ENCODE peak calls at places on chromosome 9, in eight cellular contexts. B, L, K, Y, R, D, C and S are unnamed samples.

GRCh38 chr9:125302241-125302640 is 40.6 kb downstream of the GAPVD1 start:
- DNase-seq in B (no peak), L (no peak), K (no peak), Y (no peak), R (no peak), D (no peak), C (no peak), S (no peak)

GRCh38 chr9:2655411-2655901 is 33.9 kb downstream of the VLDLR start:
- DNase-seq in B (no peak), L (no peak), K (peak; percentile 93), Y (no peak), R (no peak), D (no peak), C (peak; percentile 45), S (peak; percentile 23)

GRCh38 chr9:801399-802071 is 40.0 kb upstream of the DMRT1 start:
- DNase-seq in B (no peak), L (no peak), K (peak; percentile 6), Y (no peak), R (no peak), D (no peak), C (peak; percentile 38), S (no peak)

GRCh38 chr9:129175825-129176633 is 2.0 kb downstream of the IER5L start:
- DNase-seq in B (peak; percentile 94), L (peak; percentile 83), K (peak; percentile 95), Y (peak; percentile 85), R (peak; percentile 92), D (peak; percentile 86), C (peak; percentile 97), S (peak; percentile 77)

GRCh38 chr9:77290373-77290772 is 113.0 kb downstream of the VPS13A start:
- DNase-seq in B (no peak), L (no peak), K (no peak), Y (no peak), R (no peak), D (no peak), C (no peak), S (no peak)

GRCh38 chr9:35516481-35516880 is 26.6 kb downstream of the RUSC2 start:
- DNase-seq in B (no peak), L (no peak), K (peak; percentile 88), Y (no peak), R (no peak), D (no peak), C (peak; percentile 82), S (no peak)

GRCh38 chr9:136673970-136674785 is 11.5 kb downstream of the EGFL7 start:
- DNase-seq in B (no peak), L (no peak), K (no peak), Y (no peak), R (no peak), D (no peak), C (no peak), S (no peak)

GRCh38 chr9:83471223-83471622 is 67.0 kb downstream of the FRMD3 start:
- DNase-seq in B (no peak), L (no peak), K (peak; percentile 30), Y (peak; percentile 8), R (no peak), D (no peak), C (no peak), S (no peak)

GRCh38 chr9:136011376-136011702 is 50.2 kb upstream of the UBAC1 start:
- DNase-seq in B (no peak), L (no peak), K (no peak), Y (no peak), R (no peak), D (no peak), C (no peak), S (no peak)

GRCh38 chr9:21153688-21154608 is 12.3 kb upstream of the IFNW1 start:
- DNase-seq in B (peak; percentile 67), L (no peak), K (peak; percentile 57), Y (peak; percentile 22), R (no peak), D (no peak), C (peak; percentile 45), S (peak; percentile 40)

GRCh38 chr9:13728917-13729811 is 449.7 kb upstream of the MPDZ start:
- DNase-seq in B (no peak), L (no peak), K (peak; percentile 39), Y (no peak), R (no peak), D (no peak), C (peak; percentile 20), S (no peak)

GRCh38 chr9:131912069-131912468 is 167.6 kb downstream of the MED27 start:
- DNase-seq in B (no peak), L (no peak), K (no peak), Y (no peak), R (no peak), D (no peak), C (no peak), S (no peak)

GRCh38 chr9:33234511-33235467 is 5.2 kb upstream of the SPINK4 start:
- DNase-seq in B (no peak), L (no peak), K (peak; percentile 62), Y (no peak), R (no peak), D (no peak), C (no peak), S (no peak)

GRCh38 chr9:76302947-76303550 is 91.2 kb downstream of the RFK start:
- DNase-seq in B (no peak), L (no peak), K (peak; percentile 69), Y (no peak), R (no peak), D (no peak), C (peak; percentile 53), S (peak; percentile 52)

GRCh38 chr9:134980516-134980915 is 62.8 kb upstream of the FCN1 start:
- DNase-seq in B (no peak), L (no peak), K (no peak), Y (no peak), R (no peak), D (no peak), C (no peak), S (no peak)

GRCh38 chr9:97386733-97387503 is 25.0 kb upstream of the TDRD7 start:
- DNase-seq in B (peak; percentile 97), L (peak; percentile 64), K (peak; percentile 81), Y (peak; percentile 73), R (no peak), D (peak; percentile 92), C (peak; percentile 85), S (peak; percentile 84)

GRCh38 chr9:37002413-37003217 is 31.5 kb downstream of the PAX5 start:
- DNase-seq in B (peak; percentile 63), L (peak; percentile 55), K (no peak), Y (no peak), R (no peak), D (no peak), C (no peak), S (no peak)

DNA sequence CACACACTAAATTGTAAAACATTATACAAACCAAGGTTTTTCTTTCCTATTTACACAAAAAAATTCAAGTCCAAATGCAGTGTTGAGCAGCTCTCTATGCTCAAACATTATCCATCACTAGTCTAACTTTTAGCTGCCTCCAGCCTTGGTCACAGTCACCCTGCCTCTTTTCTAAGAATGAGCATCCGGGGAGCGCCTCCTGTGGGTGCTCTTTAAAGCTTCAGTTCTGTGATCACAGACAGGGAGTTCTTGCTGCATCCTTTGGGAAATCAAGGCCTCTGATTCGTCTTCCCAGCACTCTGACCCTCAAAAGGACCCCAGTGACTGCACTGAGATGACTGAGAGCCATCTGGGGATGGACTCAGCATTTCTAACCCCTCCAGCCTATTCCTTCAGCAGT is 289.6 kb downstream of the SEC61B start:
- DNase-seq in B (peak; percentile 68), L (no peak), K (no peak), Y (no peak), R (no peak), D (peak; percentile 25), C (no peak), S (no peak)
- TF ChIP-seq CTCF in B (peak; percentile 73), L (peak; percentile 17), K (peak; percentile 9), Y (no peak), R (no peak), D (no peak), C (no peak), S (no peak)

GRCh38 chr9:8855046-8855445 is 1055.5 kb upstream of the DMAC1 start:
- DNase-seq in B (no peak), L (no peak), K (peak; percentile 70), Y (no peak), R (no peak), D (no peak), C (no peak), S (no peak)
- TF ChIP-seq CTCF in B (peak; percentile 76), L (no peak), K (peak; percentile 47), Y (no peak), R (no peak), D (no peak), C (peak; percentile 22), S (no peak)

GRCh38 chr9:69937358-69937757 is 106.3 kb upstream of the MAMDC2 start:
- DNase-seq in B (no peak), L (no peak), K (peak; percentile 52), Y (no peak), R (no peak), D (no peak), C (no peak), S (no peak)

GRCh38 chr9:69933445-69933844 is 110.2 kb upstream of the MAMDC2 start:
- DNase-seq in B (no peak), L (no peak), K (no peak), Y (no peak), R (no peak), D (no peak), C (no peak), S (no peak)

GRCh38 chr9:69931340-69931739 is 110.7 kb downstream of the CFAP95 start:
- DNase-seq in B (peak; percentile 63), L (no peak), K (peak; percentile 37), Y (no peak), R (no peak), D (no peak), C (no peak), S (no peak)

GRCh38 chr9:69936427-69936826 is 107.2 kb upstream of the MAMDC2 start:
- DNase-seq in B (no peak), L (no peak), K (peak; percentile 73), Y (no peak), R (no peak), D (no peak), C (peak; percentile 28), S (no peak)

GRCh38 chr9:69932901-69933300 is 110.7 kb upstream of the MAMDC2 start:
- DNase-seq in B (peak; percentile 79), L (no peak), K (peak; percentile 36), Y (no peak), R (no peak), D (peak; percentile 31), C (no peak), S (no peak)
- TF ChIP-seq CTCF in B (peak; percentile 56), L (peak; percentile 17), K (no peak), Y (no peak), R (no peak), D (peak; percentile 16), C (no peak), S (no peak)

DNA sequence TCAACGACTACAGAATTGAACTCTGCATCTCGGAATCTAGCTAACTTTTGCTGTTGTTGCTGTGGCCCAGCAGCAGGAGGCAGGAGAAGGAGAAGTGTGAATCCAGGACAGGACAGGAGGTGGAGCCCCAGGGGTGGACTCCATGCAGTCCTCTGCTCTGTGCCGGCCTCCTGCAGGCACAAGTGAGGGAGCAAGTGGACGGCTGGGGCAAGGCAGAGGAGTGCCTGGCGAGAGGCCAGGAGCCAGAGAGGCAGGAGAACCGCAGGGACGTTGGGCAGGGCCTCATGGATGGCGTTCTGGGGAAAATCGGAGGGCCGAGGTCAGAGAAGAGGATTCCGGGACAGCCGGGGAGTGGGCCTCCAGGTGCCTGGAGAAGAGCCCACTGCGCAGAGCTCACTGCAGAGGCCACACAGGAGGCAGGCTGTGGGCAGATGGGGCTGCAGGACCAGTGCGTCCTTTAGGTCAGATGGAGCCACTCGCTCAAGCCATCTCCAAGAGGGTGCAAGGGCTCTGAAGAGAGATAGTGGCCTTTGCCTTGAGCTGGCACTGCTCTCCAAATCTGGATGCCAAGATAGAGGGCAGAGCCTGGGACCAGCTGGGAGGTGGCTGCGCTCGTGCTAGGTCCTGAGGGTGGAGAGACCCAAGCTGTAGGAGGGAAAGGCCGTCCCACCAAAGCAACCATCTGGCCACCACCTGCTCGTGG is 214.0 kb downstream of the FANCC start:
- DNase-seq in B (peak; percentile 77), L (no peak), K (peak; percentile 40), Y (no peak), R (no peak), D (peak; percentile 39), C (no peak), S (no peak)
- TF ChIP-seq CTCF in B (peak; percentile 72), L (no peak), K (peak; percentile 29), Y (no peak), R (no peak), D (no peak), C (no peak), S (no peak)